ENCODE peak calls at places on chromosomes 3 and 15, in ten cellular contexts. V, Y, N, C, W, I, B, P, R and K are unnamed samples.
A peak's percentile ranks its signal among the peaks of the same experiment; 100 is the strongest.

GRCh38 chr3:132432639-132433038 is 15.3 kb downstream of the DNAJC13 start:
- DNase-seq in V (peak; percentile 62), Y (no peak), N (no peak), C (peak; percentile 77), W (no peak), I (no peak), B (peak; percentile 64), P (no peak), R (no peak), K (peak; percentile 56)

GRCh38 chr15:91945385-91945784 is 91.9 kb downstream of the SLCO3A1 start:
- DNase-seq in V (no peak), Y (no peak), N (no peak), C (no peak), W (no peak), I (no peak), B (no peak), P (no peak), R (no peak), K (no peak)

GRCh38 chr3:144237351-144237750 is 265.7 kb downstream of the DIPK2A start:
- DNase-seq in V (no peak), Y (no peak), N (no peak), C (no peak), W (no peak), I (no peak), B (no peak), P (no peak), R (no peak), K (no peak)

GRCh38 chr3:66398228-66399025 is 102.4 kb downstream of the LRIG1 start:
- DNase-seq in V (no peak), Y (no peak), N (no peak), C (no peak), W (no peak), I (no peak), B (no peak), P (no peak), R (no peak), K (no peak)

GRCh38 chr3:48503406-48504050 is 446 bp downstream of the SHISA5 start:
- DNase-seq in V (no peak), Y (no peak), N (peak; percentile 66), C (peak; percentile 51), W (peak; percentile 53), I (no peak), B (no peak), P (peak; percentile 72), R (peak; percentile 37), K (no peak)

GRCh38 chr3:65398953-65399352 is 639.8 kb downstream of the MAGI1 start:
- DNase-seq in V (no peak), Y (no peak), N (no peak), C (no peak), W (no peak), I (no peak), B (no peak), P (no peak), R (no peak), K (no peak)

GRCh38 chr3:108403921-108404320 is 106.5 kb downstream of the MYH15 start:
- DNase-seq in V (no peak), Y (no peak), N (no peak), C (no peak), W (no peak), I (no peak), B (no peak), P (no peak), R (no peak), K (no peak)

GRCh38 chr3:172174396-172175253 is 135.2 kb downstream of the FNDC3B start:
- DNase-seq in V (no peak), Y (no peak), N (no peak), C (no peak), W (no peak), I (no peak), B (no peak), P (no peak), R (no peak), K (no peak)

GRCh38 chr3:47522082-47522987 is 8.8 kb upstream of the ELP6 start:
- DNase-seq in V (peak; percentile 87), Y (peak; percentile 82), N (peak; percentile 84), C (peak; percentile 93), W (peak; percentile 88), I (peak; percentile 91), B (peak; percentile 86), P (peak; percentile 88), R (peak; percentile 87), K (peak; percentile 92)

GRCh38 chr3:141294848-141295247 is 63.2 kb downstream of the PXYLP1 start:
- DNase-seq in V (no peak), Y (no peak), N (no peak), C (peak; percentile 68), W (no peak), I (no peak), B (no peak), P (no peak), R (no peak), K (no peak)

GRCh38 chr3:102614580-102614979 is 179.8 kb downstream of the ZPLD1 start:
- DNase-seq in V (no peak), Y (no peak), N (no peak), C (no peak), W (no peak), I (no peak), B (peak; percentile 94), P (no peak), R (no peak), K (no peak)

GRCh38 chr3:188914556-188914955 is 257.2 kb upstream of the TPRG1 start:
- DNase-seq in V (no peak), Y (no peak), N (peak; percentile 23), C (peak; percentile 70), W (no peak), I (no peak), B (peak; percentile 71), P (no peak), R (no peak), K (no peak)

GRCh38 chr3:160618878-160619277 is 53.5 kb upstream of the KPNA4 start:
- DNase-seq in V (no peak), Y (no peak), N (no peak), C (no peak), W (no peak), I (no peak), B (no peak), P (no peak), R (no peak), K (no peak)

GRCh38 chr15:90087454-90088154 is 14.7 kb downstream of the IDH2 start:
- DNase-seq in V (no peak), Y (peak; percentile 50), N (no peak), C (peak; percentile 43), W (no peak), I (peak; percentile 51), B (peak; percentile 77), P (no peak), R (no peak), K (peak; percentile 55)

GRCh38 chr15:73375755-73376305 is 7.1 kb upstream of the HCN4 start:
- DNase-seq in V (no peak), Y (no peak), N (no peak), C (no peak), W (no peak), I (no peak), B (peak; percentile 79), P (no peak), R (no peak), K (no peak)

GRCh38 chr3:86989611-86990010 is 1.3 kb downstream of the VGLL3 start:
- DNase-seq in V (no peak), Y (no peak), N (no peak), C (peak; percentile 38), W (no peak), I (no peak), B (no peak), P (no peak), R (no peak), K (no peak)
- H3K4me3 ChIP-seq in V (no peak overlapping the region), Y (peak overlapping the region; percentile 6), N (no peak overlapping the region), C (peak overlapping the region; percentile 87), W (peak overlapping the region; percentile 59), I (no peak overlapping the region), B (peak overlapping the region; percentile 86), P (peak overlapping the region; percentile 57), R (peak overlapping the region; percentile 46), K (no peak overlapping the region)

GRCh38 chr3:129425619-129426018 is 2.8 kb downstream of the EFCAB12 start:
- DNase-seq in V (no peak), Y (no peak), N (no peak), C (no peak), W (no peak), I (no peak), B (no peak), P (no peak), R (no peak), K (no peak)

GRCh38 chr3:129429080-129429451 is 630 bp upstream of the EFCAB12 start:
- DNase-seq in V (no peak), Y (no peak), N (no peak), C (no peak), W (no peak), I (no peak), B (no peak), P (no peak), R (no peak), K (no peak)

GRCh38 chr3:129428020-129428381 is 435 bp downstream of the EFCAB12 start:
- DNase-seq in V (no peak), Y (no peak), N (no peak), C (no peak), W (no peak), I (no peak), B (peak; percentile 52), P (no peak), R (no peak), K (no peak)

GRCh38 chr3:129429597-129429996 is 1.2 kb upstream of the EFCAB12 start:
- DNase-seq in V (no peak), Y (no peak), N (no peak), C (no peak), W (no peak), I (no peak), B (no peak), P (no peak), R (no peak), K (no peak)

GRCh38 chr3:129428382-129429079 is at the start of gene EFCAB12:
- DNase-seq in V (peak; percentile 95), Y (peak; percentile 98), N (peak; percentile 96), C (peak; percentile 94), W (peak; percentile 97), I (peak; percentile 98), B (peak; percentile 97), P (peak; percentile 98), R (peak; percentile 97), K (no peak)
- H3K4me3 ChIP-seq in V (peak within 1 kb of the TSS; percentile 8), Y (peak within 1 kb of the TSS; percentile 25), N (peak within 1 kb of the TSS; percentile 4), C (peak within 1 kb of the TSS; percentile 60), W (peak within 1 kb of the TSS; percentile 67), I (peak within 1 kb of the TSS; percentile 60), B (peak within 1 kb of the TSS; percentile 52), P (peak within 1 kb of the TSS; percentile 56), R (peak within 1 kb of the TSS; percentile 35), K (no peak within 1 kb of the TSS)

GRCh38 chr3:42209917-42210316 is 56.1 kb downstream of the CCK start:
- DNase-seq in V (no peak), Y (no peak), N (no peak), C (no peak), W (no peak), I (no peak), B (no peak), P (no peak), R (no peak), K (no peak)
- H3K4me3 ChIP-seq in V (no peak overlapping the region), Y (no peak overlapping the region), N (no peak overlapping the region), C (no peak overlapping the region), W (no peak overlapping the region), I (no peak overlapping the region), B (no peak overlapping the region), P (no peak overlapping the region), R (no peak overlapping the region), K (no peak overlapping the region)

DNA sequence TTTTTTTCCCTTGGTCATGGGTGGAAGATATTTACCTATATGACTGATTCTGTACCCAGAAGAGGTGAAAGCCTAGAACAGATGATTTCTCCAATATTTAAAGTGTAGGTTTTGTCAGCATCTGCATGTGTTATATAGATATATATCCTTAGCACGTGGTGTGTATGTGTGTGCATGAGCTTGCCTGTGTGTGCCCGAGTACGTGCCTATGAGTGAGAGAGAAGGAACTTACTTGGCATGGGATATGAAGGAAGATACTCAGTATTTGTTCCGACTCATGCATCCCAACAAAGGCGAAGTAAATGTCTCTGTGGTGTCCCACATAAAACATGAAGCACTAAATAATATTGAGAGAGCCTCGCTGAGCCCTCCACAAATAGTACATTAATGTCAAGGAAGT is 267.5 kb downstream of the PTPRG start:
- DNase-seq in V (no peak), Y (no peak), N (no peak), C (no peak), W (no peak), I (no peak), B (no peak), P (no peak), R (no peak), K (no peak)
- H3K4me3 ChIP-seq in V (no peak overlapping the region), Y (no peak overlapping the region), N (no peak overlapping the region), C (no peak overlapping the region), W (no peak overlapping the region), I (no peak overlapping the region), B (no peak overlapping the region), P (no peak overlapping the region), R (no peak overlapping the region), K (no peak overlapping the region)